ENCODE peak calls at places on chromosomes 7 and 10, in five cellular contexts. One of them, this sample, is unnamed.

GRCh38 chr7:159065151-159065550 is 79.5 kb downstream of the VIPR2 start:
- DNase-seq in CD8-positive, alpha-beta T cell: no peak
- DNase-seq in ascending aorta: no peak
- DNase-seq in brain microvascular endothelial cell: no peak
- DNase-seq in HEK293T: no peak
- DNase-seq in this sample: no peak

GRCh38 chr10:126536148-126536547 is 134.3 kb downstream of the C10orf90 start:
- DNase-seq in brain microvascular endothelial cell: peak
- DNase-seq in ascending aorta: no peak
- DNase-seq in CD8-positive, alpha-beta T cell: no peak
- DNase-seq in HEK293T: no peak
- DNase-seq in this sample: no peak

GRCh38 chr7:121604627-121605296 is 208.7 kb upstream of the FAM3C start:
- DNase-seq in HEK293T: no peak
- DNase-seq in ascending aorta: no peak
- DNase-seq in CD8-positive, alpha-beta T cell: no peak
- DNase-seq in brain microvascular endothelial cell: peak
- DNase-seq in this sample: no peak

GRCh38 chr10:3099291-3100092 is 32.1 kb downstream of the PFKP start:
- DNase-seq in CD8-positive, alpha-beta T cell: no peak
- DNase-seq in brain microvascular endothelial cell: peak
- DNase-seq in HEK293T: no peak
- DNase-seq in ascending aorta: no peak
- DNase-seq in this sample: no peak

GRCh38 chr10:86110156-86110786 is 256.3 kb downstream of the GRID1 start:
- DNase-seq in HEK293T: peak
- DNase-seq in brain microvascular endothelial cell: no peak
- DNase-seq in ascending aorta: no peak
- DNase-seq in CD8-positive, alpha-beta T cell: no peak
- DNase-seq in this sample: no peak

GRCh38 chr7:909358-910329 is 33.3 kb downstream of the GET4 start:
- DNase-seq in brain microvascular endothelial cell: no peak
- DNase-seq in HEK293T: peak
- DNase-seq in ascending aorta: peak
- DNase-seq in CD8-positive, alpha-beta T cell: no peak
- DNase-seq in this sample: no peak

GRCh38 chr7:18993933-18994668 is 123.3 kb downstream of the TWIST1 start:
- DNase-seq in ascending aorta: no peak
- DNase-seq in CD8-positive, alpha-beta T cell: no peak
- DNase-seq in HEK293T: no peak
- DNase-seq in brain microvascular endothelial cell: peak
- DNase-seq in this sample: no peak

GRCh38 chr10:124048371-124049290 is 44.8 kb downstream of the CHST15 start:
- DNase-seq in CD8-positive, alpha-beta T cell: no peak
- DNase-seq in HEK293T: no peak
- DNase-seq in ascending aorta: no peak
- DNase-seq in brain microvascular endothelial cell: no peak
- DNase-seq in this sample: no peak

GRCh38 chr10:133325392-133325760 is 11.3 kb downstream of the CALY start:
- DNase-seq in brain microvascular endothelial cell: no peak
- DNase-seq in HEK293T: no peak
- DNase-seq in CD8-positive, alpha-beta T cell: no peak
- DNase-seq in ascending aorta: no peak
- DNase-seq in this sample: no peak

GRCh38 chr7:94907026-94907419 is 371 bp upstream of the PPP1R9A start:
- DNase-seq in CD8-positive, alpha-beta T cell: no peak
- DNase-seq in HEK293T: no peak
- DNase-seq in brain microvascular endothelial cell: no peak
- DNase-seq in ascending aorta: no peak
- DNase-seq in this sample: no peak

GRCh38 chr7:51789494-51789893 is 472.9 kb upstream of the COBL start:
- DNase-seq in HEK293T: no peak
- DNase-seq in ascending aorta: no peak
- DNase-seq in brain microvascular endothelial cell: no peak
- DNase-seq in CD8-positive, alpha-beta T cell: no peak
- DNase-seq in this sample: no peak

GRCh38 chr10:12387561-12388210 is 38.3 kb downstream of the CAMK1D start:
- DNase-seq in ascending aorta: no peak
- DNase-seq in CD8-positive, alpha-beta T cell: no peak
- DNase-seq in brain microvascular endothelial cell: no peak
- DNase-seq in HEK293T: no peak
- DNase-seq in this sample: no peak

GRCh38 chr7:30894866-30895408 is 16.7 kb upstream of the AQP1 start:
- DNase-seq in brain microvascular endothelial cell: no peak
- DNase-seq in CD8-positive, alpha-beta T cell: no peak
- DNase-seq in HEK293T: no peak
- DNase-seq in ascending aorta: no peak
- DNase-seq in this sample: no peak

GRCh38 chr10:96767611-96768010 is 47.3 kb upstream of the PIK3AP1 start:
- DNase-seq in HEK293T: no peak
- DNase-seq in CD8-positive, alpha-beta T cell: no peak
- DNase-seq in ascending aorta: no peak
- DNase-seq in brain microvascular endothelial cell: no peak
- DNase-seq in this sample: no peak

GRCh38 chr10:11181996-11182395 is 164.3 kb downstream of the CELF2 start:
- DNase-seq in CD8-positive, alpha-beta T cell: no peak
- DNase-seq in HEK293T: no peak
- DNase-seq in ascending aorta: peak
- DNase-seq in brain microvascular endothelial cell: no peak
- DNase-seq in this sample: no peak

GRCh38 chr10:132942101-132942739 is at the start of gene CFAP46:
- DNase-seq in CD8-positive, alpha-beta T cell: no peak
- DNase-seq in HEK293T: no peak
- DNase-seq in ascending aorta: no peak
- DNase-seq in brain microvascular endothelial cell: peak
- DNase-seq in this sample: no peak

GRCh38 chr10:18658301-18658991 is 785 bp upstream of the ARL5B start:
- DNase-seq in HEK293T: no peak
- DNase-seq in ascending aorta: no peak
- DNase-seq in brain microvascular endothelial cell: no peak
- DNase-seq in CD8-positive, alpha-beta T cell: no peak
- DNase-seq in this sample: no peak

GRCh38 chr10:131086094-131086493 is 225.4 kb downstream of the TCERG1L start:
- DNase-seq in brain microvascular endothelial cell: no peak
- DNase-seq in CD8-positive, alpha-beta T cell: no peak
- DNase-seq in ascending aorta: no peak
- DNase-seq in HEK293T: no peak
- DNase-seq in this sample: no peak